ENCODE peak calls at places on chromosomes 12 and 14, in four cellular contexts. F, S, P and V are unnamed samples.
A peak's percentile ranks its signal among the peaks of the same experiment; 100 is the strongest.

GRCh38 chr14:73255693-73256225 is 18.5 kb downstream of the PAPLN start:
- DNase-seq in F (no peak), S (no peak), P (no peak), V (no peak)

GRCh38 chr12:49872781-49873181 is 29.9 kb upstream of the BCDIN3D start:
- DNase-seq in F (peak; percentile 54), S (no peak), P (no peak), V (peak; percentile 24)

GRCh38 chr14:49966304-49966809 is 73.5 kb downstream of the ARF6 start:
- DNase-seq in F (no peak), S (peak; percentile 45), P (no peak), V (no peak)

GRCh38 chr12:25493682-25494081 is 59.4 kb downstream of the LMNTD1 start:
- DNase-seq in F (no peak), S (no peak), P (no peak), V (no peak)

GRCh38 chr14:55130194-55130550 is 1.1 kb downstream of the LGALS3 start:
- DNase-seq in F (peak; percentile 69), S (peak; percentile 60), P (no peak), V (peak; percentile 59)

GRCh38 chr12:105820407-105821140 is 318.2 kb downstream of the NUAK1 start:
- DNase-seq in F (peak; percentile 22), S (no peak), P (no peak), V (no peak)

GRCh38 chr12:124466200-124467128 is 100.9 kb downstream of the NCOR2 start:
- DNase-seq in F (peak; percentile 16), S (no peak), P (no peak), V (no peak)

GRCh38 chr14:59126714-59127436 is 61.6 kb upstream of the DAAM1 start:
- DNase-seq in F (peak; percentile 64), S (peak; percentile 67), P (peak; percentile 48), V (no peak)

GRCh38 chr14:75484711-75485429 is 37.4 kb upstream of the BATF start:
- DNase-seq in F (no peak), S (no peak), P (no peak), V (no peak)

GRCh38 chr14:61638595-61639391 is 56.5 kb upstream of the HIF1A start:
- DNase-seq in F (peak; percentile 30), S (no peak), P (no peak), V (no peak)

GRCh38 chr14:70708717-70709570 is 67.2 kb downstream of the TTC9 start:
- DNase-seq in F (no peak), S (peak; percentile 86), P (no peak), V (peak; percentile 83)

GRCh38 chr14:29215853-29216252 is 449.3 kb downstream of the FOXG1 start:
- DNase-seq in F (no peak), S (no peak), P (no peak), V (no peak)

GRCh38 chr14:53880761-53881160 is 75.9 kb downstream of the BMP4 start:
- DNase-seq in F (no peak), S (no peak), P (no peak), V (no peak)

GRCh38 chr12:122917508-122918227 is 21.7 kb upstream of the VPS37B start:
- DNase-seq in F (peak; percentile 73), S (no peak), P (no peak), V (no peak)

GRCh38 chr12:132052191-132052932 is 91.8 kb downstream of the DDX51 start:
- DNase-seq in F (no peak), S (no peak), P (no peak), V (no peak)

GRCh38 chr12:98228619-98229538 is 286.5 kb upstream of the TMPO start:
- DNase-seq in F (no peak), S (no peak), P (no peak), V (no peak)

GRCh38 chr12:88753074-88753473 is 172.8 kb upstream of the KITLG start:
- DNase-seq in F (peak; percentile 29), S (no peak), P (no peak), V (no peak)

GRCh38 chr14:67690011-67690410 is 5.6 kb downstream of the RDH11 start:
- DNase-seq in F (no peak), S (no peak), P (no peak), V (no peak)

GRCh38 chr14:49314756-49315155 is 271.4 kb downstream of the RPS29 start:
- DNase-seq in F (no peak), S (no peak), P (no peak), V (no peak)

GRCh38 chr14:59455411-59455810 is 9.8 kb downstream of the GPR135 start:
- DNase-seq in F (peak; percentile 72), S (no peak), P (no peak), V (no peak)

GRCh38 chr12:8692573-8692972 is 5.2 kb upstream of the RIMKLB start:
- DNase-seq in F (peak; percentile 71), S (peak; percentile 91), P (peak; percentile 55), V (peak; percentile 86)

GRCh38 chr12:1668833-1669543 is 21.9 kb upstream of the ADIPOR2 start:
- DNase-seq in F (no peak), S (no peak), P (no peak), V (peak; percentile 22)

GRCh38 chr12:113837059-113837458 is 129.1 kb downstream of the RBM19 start:
- DNase-seq in F (peak; percentile 57), S (no peak), P (no peak), V (no peak)

GRCh38 chr12:80761818-80762217 is 45.1 kb downstream of the MYF5 start:
- DNase-seq in F (peak; percentile 30), S (no peak), P (no peak), V (no peak)

GRCh38 chr12:112942572-112942971 is 4.3 kb downstream of the OAS3 start:
- DNase-seq in F (no peak), S (no peak), P (no peak), V (no peak)

GRCh38 chr14:38207830-38208815 is at the start of gene SSTR1:
- DNase-seq in F (no peak), S (no peak), P (peak; percentile 18), V (peak; percentile 64)

GRCh38 chr14:33908540-33909223 is 42.2 kb downstream of the EGLN3 start:
- DNase-seq in F (no peak), S (peak; percentile 75), P (no peak), V (no peak)

GRCh38 chr12:132321321-132322118 is 7.9 kb downstream of the GALNT9 start:
- DNase-seq in F (no peak), S (no peak), P (no peak), V (no peak)

GRCh38 chr12:116416161-116416560 is 138.7 kb upstream of the MED13L start:
- DNase-seq in F (no peak), S (no peak), P (no peak), V (no peak)

GRCh38 chr12:108645686-108646596 is 12.2 kb upstream of the SELPLG start:
- DNase-seq in F (no peak), S (no peak), P (no peak), V (peak; percentile 23)

GRCh38 chr14:60188115-60188514 is 22.9 kb upstream of the DHRS7 start:
- DNase-seq in F (no peak), S (no peak), P (no peak), V (no peak)

GRCh38 chr14:58572092-58572853 is 65.5 kb upstream of the DACT1 start:
- DNase-seq in F (peak; percentile 89), S (peak; percentile 24), P (no peak), V (no peak)

GRCh38 chr12:125169451-125169850 is 104.2 kb downstream of the AACS start:
- DNase-seq in F (no peak), S (no peak), P (no peak), V (no peak)

GRCh38 chr12:52753283-52753682 is 23.9 kb downstream of the KRT76 start:
- DNase-seq in F (no peak), S (no peak), P (no peak), V (no peak)

GRCh38 chr14:54026671-54027070 is 70.0 kb upstream of the BMP4 start:
- DNase-seq in F (no peak), S (peak; percentile 44), P (no peak), V (no peak)

GRCh38 chr14:55914771-55915170 is 203.4 kb upstream of the PELI2 start:
- DNase-seq in F (peak; percentile 4), S (no peak), P (no peak), V (no peak)

GRCh38 chr14:78399316-78399889 is 229.2 kb downstream of the NRXN3 start:
- DNase-seq in F (no peak), S (peak; percentile 37), P (peak; percentile 58), V (no peak)

GRCh38 chr12:33771889-33772288 is 250.4 kb upstream of the ALG10 start:
- DNase-seq in F (no peak), S (no peak), P (no peak), V (no peak)

GRCh38 chr12:19689801-19690472 is 250.6 kb downstream of the AEBP2 start:
- DNase-seq in F (no peak), S (no peak), P (no peak), V (no peak)

GRCh38 chr12:120263725-120264040 is 1.8 kb downstream of the PXN start:
- DNase-seq in F (no peak), S (no peak), P (no peak), V (no peak)
- H3K9ac ChIP-seq in F (peak overlapping the region; percentile 96), S (peak overlapping the region; percentile 96), P (no peak overlapping the region), V (peak overlapping the region; percentile 16)

GRCh38 chr14:22978487-22978837 is 3.9 kb downstream of the AJUBA start:
- DNase-seq in F (no peak), S (no peak), P (no peak), V (no peak)
- H2BK15ac ChIP-seq in F (peak overlapping the region; percentile 85), S (no peak overlapping the region), P (no peak overlapping the region), V (no peak overlapping the region)

DNA sequence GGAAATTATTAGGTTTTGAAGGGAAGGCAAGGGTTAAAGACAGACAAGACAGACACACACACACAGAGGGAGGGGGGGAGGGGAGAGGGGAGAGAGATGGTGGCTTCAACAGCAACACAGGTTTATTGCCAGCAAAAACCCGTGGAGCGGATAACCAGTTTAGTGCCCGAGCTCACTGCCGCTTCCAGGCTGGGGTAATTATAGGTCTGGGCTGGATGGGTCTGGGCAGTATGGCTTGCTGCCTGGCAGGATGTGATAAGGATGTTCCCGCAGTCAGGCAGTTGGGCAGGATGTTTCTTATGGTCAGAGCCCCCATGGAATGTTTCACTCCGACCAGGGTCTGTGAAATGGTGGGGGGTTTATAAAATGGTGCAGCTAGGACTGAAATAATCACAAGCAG is 4.4 kb upstream of the TDRD9 start:
- DNase-seq in F (no peak), S (peak; percentile 22), P (no peak), V (no peak)
- H3K9ac ChIP-seq in F (no peak overlapping the region), S (no peak overlapping the region), P (no peak overlapping the region), V (no peak overlapping the region)

GRCh38 chr14:100773331-100774163 is 46.9 kb downstream of the DLK1 start:
- DNase-seq in F (no peak), S (no peak), P (no peak), V (peak; percentile 15)

GRCh38 chr14:100776681-100777365 is 49.1 kb upstream of the MEG3 start:
- DNase-seq in F (no peak), S (no peak), P (no peak), V (no peak)

GRCh38 chr14:100775831-100776591 is 49.3 kb downstream of the DLK1 start:
- DNase-seq in F (peak; percentile 39), S (no peak), P (no peak), V (no peak)

GRCh38 chr14:100774164-100774537 is 47.5 kb downstream of the DLK1 start:
- DNase-seq in F (no peak), S (no peak), P (no peak), V (no peak)

DNA sequence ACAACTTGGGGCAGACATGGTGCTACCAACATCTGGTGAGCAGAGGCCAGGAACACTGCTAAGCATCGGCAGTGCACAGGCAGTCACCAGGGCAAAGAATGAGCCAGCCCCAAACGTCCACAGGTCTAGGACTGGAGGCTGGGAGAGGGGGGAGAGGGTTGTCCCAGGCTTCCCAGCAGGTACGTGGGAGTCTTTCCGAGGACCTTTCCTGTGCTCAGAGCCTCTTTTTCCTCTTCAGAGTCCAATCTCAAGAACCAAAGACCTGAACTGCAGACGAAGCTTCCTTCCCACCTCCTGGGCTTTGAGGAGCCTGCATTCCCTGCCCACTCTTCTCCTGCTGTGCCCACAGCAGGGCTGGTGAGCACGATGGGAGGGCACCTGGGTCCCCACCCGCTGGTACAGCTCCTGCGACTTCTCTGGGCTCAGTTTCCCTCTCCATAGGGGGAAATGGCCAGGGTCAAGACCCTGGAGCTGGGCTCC is 48.7 kb downstream of the DLK1 start:
- DNase-seq in F (no peak), S (no peak), P (no peak), V (no peak)
- H2BK15ac ChIP-seq in F (no peak overlapping the region), S (no peak overlapping the region), P (peak overlapping the region; percentile 93), V (no peak overlapping the region)